ENCODE peak calls at places on chromosomes 3 and 15, in six cellular contexts. V, T, A, D, Z and W are unnamed samples.

GRCh38 chr15:100210338-100210737 is 131.4 kb downstream of the ADAMTS17 start:
- DNase-seq in V (no peak), T (no peak), A (no peak), Z (no peak), D (no peak), W (no peak)

GRCh38 chr15:33915571-33916407 is 52.5 kb upstream of the CHRM5 start:
- DNase-seq in A (no peak), Z (no peak), V (peak), D (peak), T (no peak), W (no peak)

GRCh38 chr3:189233225-189233858 is 61.6 kb downstream of the TPRG1 start:
- DNase-seq in D (peak), V (peak), A (peak), T (peak), Z (peak), W (peak)

GRCh38 chr3:181637056-181637798 is 74.5 kb upstream of the SOX2 start:
- DNase-seq in D (no peak), Z (no peak), A (no peak), T (no peak), V (no peak), W (no peak)

GRCh38 chr15:49827311-49827710 is 206.5 kb downstream of the DTWD1 start:
- DNase-seq in T (no peak), Z (no peak), A (no peak), V (no peak), D (no peak), W (no peak)

GRCh38 chr3:53775018-53775417 is 71.2 kb downstream of the CHDH start:
- DNase-seq in Z (no peak), D (no peak), V (no peak), A (no peak), T (no peak), W (no peak)

GRCh38 chr15:78382114-78382886 is 42.1 kb downstream of the CRABP1 start:
- DNase-seq in V (no peak), A (no peak), Z (no peak), D (no peak), T (peak), W (no peak)

GRCh38 chr15:33722673-33723015 is 245.7 kb upstream of the CHRM5 start:
- DNase-seq in A (no peak), V (no peak), D (no peak), T (no peak), Z (no peak), W (no peak)

GRCh38 chr3:188187055-188187454 is 33.1 kb downstream of the LPP start:
- DNase-seq in T (no peak), V (no peak), A (no peak), Z (no peak), D (no peak), W (no peak)

GRCh38 chr3:15272431-15273196 is 59.8 kb downstream of the SH3BP5 start:
- DNase-seq in V (no peak), D (no peak), A (no peak), T (no peak), Z (no peak), W (no peak)

GRCh38 chr15:74845208-74845568 is 2.2 kb upstream of the ULK3 start:
- DNase-seq in D (no peak), V (no peak), Z (no peak), T (no peak), A (no peak), W (no peak)

GRCh38 chr3:71580636-71581215 is 2.8 kb downstream of the FOXP1 start:
- DNase-seq in V (no peak), T (no peak), D (no peak), Z (no peak), A (no peak), W (no peak)

GRCh38 chr3:45575491-45575923 is 19.0 kb upstream of the LIMD1 start:
- DNase-seq in T (no peak), A (no peak), V (no peak), D (no peak), Z (no peak), W (no peak)

GRCh38 chr3:27721717-27722564 is at the start of gene EOMES:
- DNase-seq in A (no peak), V (peak), D (peak), T (peak), Z (peak), W (no peak)

GRCh38 chr3:37453393-37454391 is 279.3 kb upstream of the LRRFIP2 start:
- DNase-seq in D (no peak), V (no peak), A (peak), T (peak), Z (peak), W (no peak)

GRCh38 chr15:101201411-101202174 is 50.3 kb downstream of the CHSY1 start:
- DNase-seq in V (peak), A (peak), T (peak), D (peak), Z (peak), W (peak)

GRCh38 chr15:97140216-97140615 is 809.7 kb downstream of the NR2F2 start:
- DNase-seq in Z (no peak), D (no peak), T (no peak), V (no peak), A (peak), W (no peak)

GRCh38 chr15:43828061-43828657 is 1.4 kb downstream of the WDR76 start:
- DNase-seq in Z (no peak), A (no peak), D (no peak), V (no peak), T (peak), W (peak)

GRCh38 chr15:66860844-66861243 is 158.8 kb downstream of the SMAD6 start:
- DNase-seq in A (no peak), V (peak), D (no peak), Z (no peak), T (no peak), W (no peak)

GRCh38 chr3:23455084-23455483 is 252.0 kb downstream of the UBE2E2 start:
- DNase-seq in V (no peak), Z (no peak), A (no peak), D (no peak), T (peak), W (peak)

GRCh38 chr3:58683001-58683845 is 16.6 kb upstream of the FAM3D start:
- DNase-seq in T (peak), Z (no peak), D (no peak), V (no peak), A (no peak), W (peak)

GRCh38 chr3:27532426-27532825 is 48.2 kb upstream of the SLC4A7 start:
- DNase-seq in Z (no peak), A (no peak), V (no peak), D (no peak), T (no peak), W (no peak)

GRCh38 chr3:86967062-86967461 is 23.9 kb downstream of the VGLL3 start:
- DNase-seq in V (no peak), D (no peak), T (no peak), Z (no peak), A (peak), W (no peak)

GRCh38 chr15:55108858-55109518 is 87.8 kb downstream of the RSL24D1 start:
- DNase-seq in T (peak), D (peak), Z (peak), A (peak), V (peak), W (peak)

GRCh38 chr3:144129536-144130214 is 158.1 kb downstream of the DIPK2A start:
- DNase-seq in D (no peak), V (no peak), Z (no peak), A (no peak), T (no peak), W (no peak)

GRCh38 chr3:31635586-31635985 is 102.9 kb downstream of the STT3B start:
- DNase-seq in V (no peak), D (no peak), T (no peak), Z (no peak), A (no peak), W (no peak)

GRCh38 chr15:28861031-28861534 is 12.6 kb upstream of the GOLGA6L7 start:
- DNase-seq in D (no peak), V (no peak), A (no peak), Z (no peak), T (peak), W (peak)

GRCh38 chr3:170517251-170517945 is 68.5 kb downstream of the SLC7A14 start:
- DNase-seq in Z (no peak), T (peak), A (no peak), V (no peak), D (no peak), W (no peak)

GRCh38 chr3:20148456-20148855 is 37.5 kb downstream of the SGO1 start:
- DNase-seq in V (no peak), T (no peak), D (no peak), Z (no peak), A (no peak), W (no peak)

GRCh38 chr3:142366434-142366833 is 81.4 kb downstream of the XRN1 start:
- DNase-seq in V (no peak), A (no peak), Z (no peak), T (no peak), D (no peak), W (no peak)

GRCh38 chr3:135809038-135809437 is 156.5 kb upstream of the PPP2R3A start:
- DNase-seq in D (no peak), Z (no peak), A (no peak), T (no peak), V (no peak), W (no peak)

GRCh38 chr15:62275818-62276217 is 110.7 kb upstream of the C2CD4B start:
- DNase-seq in D (no peak), T (no peak), V (no peak), A (no peak), Z (no peak), W (no peak)

GRCh38 chr15:85168642-85169173 is 187.1 kb downstream of the PDE8A start:
- DNase-seq in T (no peak), Z (peak), D (peak), A (peak), V (peak), W (peak)

GRCh38 chr3:139642981-139643380 is 34.8 kb downstream of the NMNAT3 start:
- DNase-seq in D (no peak), T (no peak), Z (no peak), V (no peak), A (no peak), W (no peak)

GRCh38 chr3:142828703-142829304 is 60.1 kb downstream of the PCOLCE2 start:
- DNase-seq in T (peak), V (peak), D (peak), Z (peak), A (peak), W (peak)

GRCh38 chr3:157029365-157029790 is 130.6 kb downstream of the CCNL1 start:
- DNase-seq in T (no peak), D (no peak), Z (no peak), V (no peak), A (no peak), W (no peak)

GRCh38 chr3:193680220-193680619 is 87.2 kb downstream of the OPA1 start:
- DNase-seq in D (no peak), V (no peak), A (no peak), T (peak), Z (no peak), W (peak)

GRCh38 chr15:65529754-65530317 is 427 bp upstream of the HACD3 start:
- DNase-seq in A (no peak), D (no peak), T (no peak), V (no peak), Z (no peak), W (no peak)

GRCh38 chr15:65532738-65533051 is 2.4 kb downstream of the HACD3 start:
- DNase-seq in Z (no peak), T (peak), D (no peak), A (no peak), V (no peak), W (peak)

GRCh38 chr15:65528461-65529060 is 1.7 kb upstream of the HACD3 start:
- DNase-seq in Z (no peak), A (no peak), V (no peak), D (no peak), T (no peak), W (no peak)

GRCh38 chr15:65533057-65533752 is 2.9 kb downstream of the HACD3 start:
- DNase-seq in Z (no peak), D (no peak), T (peak), V (no peak), A (no peak), W (peak)

DNA sequence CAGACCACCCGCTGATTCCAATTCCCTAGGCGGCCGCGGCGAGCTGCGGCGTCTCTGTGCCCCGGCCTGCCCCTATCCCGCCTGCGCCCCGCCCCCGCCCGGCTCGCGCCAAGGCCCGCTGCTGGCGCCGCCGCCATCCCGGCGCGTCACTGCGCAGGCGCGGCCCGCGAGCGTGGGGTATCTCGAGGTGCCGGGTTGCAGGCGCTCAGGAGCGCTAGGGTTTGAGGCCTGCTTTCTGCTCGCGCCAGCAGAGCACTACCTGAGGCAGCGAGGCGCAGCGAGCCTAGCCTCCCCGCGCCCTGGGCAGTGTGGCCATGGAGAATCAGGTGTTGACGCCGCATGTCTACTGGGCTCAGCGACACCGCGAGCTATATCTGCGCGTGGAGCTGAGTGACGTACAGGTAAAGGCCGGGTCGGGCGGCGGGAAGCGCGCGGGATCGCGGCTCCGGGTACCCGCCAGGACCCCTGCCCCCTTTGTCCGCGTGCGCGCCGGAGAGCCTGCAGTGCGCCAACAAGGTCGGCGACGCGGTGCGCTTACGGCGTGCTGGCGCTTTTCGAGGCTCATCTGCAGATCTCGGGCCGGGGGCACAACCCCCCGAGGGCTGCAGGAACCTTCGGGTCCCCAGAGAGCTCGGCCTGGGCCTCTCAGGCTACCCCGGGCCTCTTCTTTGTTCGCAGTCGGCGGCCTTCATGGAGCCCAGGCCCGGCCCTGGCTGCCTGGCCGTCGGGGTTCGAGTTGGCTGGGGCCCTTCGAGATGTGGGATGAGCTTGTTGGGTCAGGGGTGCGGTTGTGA is at the start of gene HACD3:
- DNase-seq in T (peak), V (peak), A (peak), Z (peak), D (peak), W (peak)
- H4K8ac ChIP-seq in T (peak), V (peak), A (no peak), Z (peak), D (peak), W (peak)

GRCh38 chr3:103167850-103168249 is 733.0 kb downstream of the ZPLD1 start:
- DNase-seq in Z (no peak), T (no peak), D (no peak), V (no peak), A (no peak), W (no peak)

GRCh38 chr3:103166890-103167289 is 732.1 kb downstream of the ZPLD1 start:
- DNase-seq in A (no peak), V (no peak), D (no peak), T (no peak), Z (no peak), W (no peak)

GRCh38 chr3:103170651-103171050 is 735.8 kb downstream of the ZPLD1 start:
- DNase-seq in T (no peak), D (no peak), V (no peak), A (no peak), Z (no peak), W (no peak)

GRCh38 chr3:103173940-103174339 is 739.1 kb downstream of the ZPLD1 start:
- DNase-seq in A (no peak), V (no peak), Z (no peak), T (no peak), D (no peak), W (no peak)

DNA sequence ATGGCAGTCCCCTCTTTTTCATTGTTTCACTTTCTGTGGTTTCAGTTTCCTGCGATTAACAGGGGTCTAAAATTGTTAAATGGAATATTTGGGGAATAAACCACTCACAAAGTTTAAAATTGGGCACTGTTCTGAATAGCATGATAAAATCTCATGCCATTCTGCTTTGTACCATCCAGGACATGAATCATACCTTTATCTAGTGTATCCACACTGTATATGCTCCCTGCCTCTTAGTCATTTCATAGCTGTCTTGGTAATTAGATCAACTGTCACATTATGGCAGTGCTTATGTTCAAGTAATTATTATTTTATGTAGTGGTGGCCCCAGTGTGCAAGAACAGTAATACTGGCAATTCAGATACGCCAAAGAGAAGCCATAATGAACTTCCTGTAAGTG is 734.5 kb downstream of the ZPLD1 start:
- DNase-seq in V (no peak), D (no peak), Z (no peak), A (no peak), T (no peak), W (no peak)
- H4K91ac ChIP-seq in V (no peak), D (no peak), Z (no peak), A (no peak), T (no peak), W (no peak)

GRCh38 chr3:151919446-151919845 is 46.0 kb downstream of the SUCNR1 start:
- DNase-seq in Z (no peak), D (no peak), A (no peak), V (no peak), T (no peak), W (no peak)

GRCh38 chr3:151919030-151919328 is 45.5 kb downstream of the SUCNR1 start:
- DNase-seq in D (no peak), T (no peak), A (no peak), V (no peak), Z (no peak), W (no peak)

GRCh38 chr3:151923901-151924300 is 50.5 kb downstream of the SUCNR1 start:
- DNase-seq in A (no peak), Z (no peak), D (no peak), T (no peak), V (no peak), W (peak)

GRCh38 chr3:151916781-151917180 is 43.3 kb downstream of the SUCNR1 start:
- DNase-seq in D (no peak), T (no peak), V (no peak), A (no peak), Z (no peak), W (no peak)

DNA sequence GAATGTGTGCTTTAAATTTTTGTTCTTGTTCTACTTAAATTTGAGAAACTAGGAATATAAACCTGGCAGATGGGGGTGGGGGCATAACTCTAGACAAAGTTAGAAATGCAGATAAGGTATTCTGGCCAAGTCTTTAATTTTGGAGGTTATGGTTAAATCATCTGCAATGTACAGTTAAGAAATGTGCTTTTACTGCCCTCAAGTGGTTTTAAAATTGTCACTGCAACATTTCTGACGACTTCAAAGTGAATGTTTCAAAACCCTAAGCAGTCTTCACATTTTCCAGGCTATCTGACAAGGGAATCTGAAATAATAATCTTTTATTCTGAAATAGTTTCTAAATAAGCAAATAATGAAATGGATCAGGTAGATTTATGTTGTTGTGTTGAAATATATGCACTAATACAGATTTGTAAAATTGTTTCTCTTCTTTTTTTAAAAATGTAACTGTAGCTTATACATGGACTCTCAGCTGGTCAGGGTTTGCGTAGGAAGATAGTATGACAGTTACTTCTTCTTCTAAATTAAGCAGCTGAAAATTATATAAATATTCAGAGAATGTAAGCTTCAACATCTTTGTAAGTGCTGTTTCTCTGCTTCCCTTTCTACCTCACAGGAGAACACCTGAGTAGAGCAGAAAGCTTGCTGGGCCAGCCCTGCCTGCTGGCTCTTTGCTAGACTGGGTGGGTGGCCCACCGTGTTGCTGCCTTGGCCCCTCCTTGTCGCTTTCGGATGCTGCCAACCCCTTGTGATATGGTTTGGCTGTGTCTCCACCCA is 45.0 kb downstream of the SUCNR1 start:
- DNase-seq in D (no peak), Z (no peak), A (no peak), T (peak), V (no peak), W (peak)
- H4K8ac ChIP-seq in D (peak), Z (no peak), A (no peak), T (peak), V (no peak), W (no peak)

DNA sequence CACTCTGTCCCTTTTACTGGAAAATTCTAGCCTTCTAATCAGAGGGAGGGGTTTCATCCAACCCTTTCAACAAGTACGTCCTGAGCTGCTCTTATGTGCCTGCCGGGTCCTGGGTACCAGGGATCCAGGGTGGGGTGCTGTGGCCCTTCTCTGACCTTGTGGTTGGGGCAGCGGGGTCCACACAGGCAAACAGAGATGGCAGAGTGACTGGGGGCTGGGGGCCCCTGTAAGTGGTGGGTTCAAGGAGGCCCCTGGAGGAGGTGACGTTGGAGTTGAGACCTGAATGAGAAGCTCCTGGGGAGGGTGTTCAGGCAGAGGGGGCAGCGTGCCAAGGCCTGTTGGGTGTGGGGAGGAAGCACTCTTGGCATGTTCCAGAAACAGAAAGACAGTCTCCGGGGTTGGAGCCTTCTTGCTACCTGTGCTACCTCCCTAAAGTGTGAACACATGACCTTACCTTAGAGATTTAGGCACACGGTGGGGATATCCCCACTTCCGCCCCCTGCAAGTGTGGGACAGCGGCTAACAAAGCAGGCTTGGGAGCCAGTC is 78.1 kb downstream of the FBLN2 start:
- DNase-seq in V (no peak), Z (no peak), A (no peak), T (no peak), D (no peak), W (no peak)
- H4K91ac ChIP-seq in V (no peak), Z (no peak), A (no peak), T (no peak), D (no peak), W (no peak)